ENCODE peak calls at places on chromosomes 11 and 22, in eight cellular contexts. Q is IMR-90, X is spleen, S is stomach, Z is sigmoid colon, E is K562, B is prostate gland, G is body of pancreas. N is an unnamed sample. For H3K4me1, the result is how much of the 10 kb centered on the place peaks cover.

GRCh38 chr11:79414644-79415317 is 26.0 kb downstream of the TENM4 start:
- DNase-seq in S (no peak), Q (peak), B (no peak), G (peak), Z (no peak), E (no peak), X (no peak), N (no peak)

GRCh38 chr11:38411149-38411548 is 1813.1 kb upstream of the RAG2 start:
- DNase-seq in E (peak), Q (no peak), X (no peak), S (no peak), G (no peak), B (no peak), Z (no peak), N (no peak)

GRCh38 chr11:64343740-64344133 is 3.7 kb downstream of the CCDC88B start:
- DNase-seq in X (peak), Q (no peak), E (peak), Z (no peak), S (peak), G (no peak), B (no peak), N (no peak)

GRCh38 chr11:44659641-44660040 is 67.1 kb upstream of the TSPAN18 start:
- DNase-seq in E (no peak), B (peak), Z (peak), G (no peak), X (no peak), Q (no peak), S (no peak), N (peak)

GRCh38 chr11:130762342-130763037 is 153.8 kb downstream of the SNX19 start:
- DNase-seq in X (no peak), Q (no peak), G (peak), Z (no peak), B (peak), E (no peak), S (peak), N (no peak)

GRCh38 chr11:62446091-62446490 is 27.3 kb downstream of the SCGB1A1 start:
- DNase-seq in S (no peak), X (no peak), G (no peak), E (no peak), B (peak), Q (no peak), Z (peak), N (no peak)

GRCh38 chr11:61534025-61534900 is 25.7 kb downstream of the LRRC10B start:
- DNase-seq in B (no peak), X (no peak), G (peak), E (no peak), Q (no peak), Z (no peak), S (peak), N (no peak)

GRCh38 chr22:30733081-30733680 is 38.5 kb downstream of the OSBP2 start:
- DNase-seq in G (no peak), Z (no peak), E (no peak), B (no peak), S (no peak), X (no peak), Q (peak), N (no peak)

GRCh38 chr11:45879803-45880685 is 5.4 kb upstream of the MAPK8IP1 start:
- DNase-seq in E (peak), G (no peak), S (no peak), Q (peak), B (no peak), Z (no peak), X (no peak), N (no peak)

GRCh38 chr11:35304393-35304790 is 115.0 kb downstream of the SLC1A2 start:
- DNase-seq in G (no peak), Q (peak), Z (no peak), E (no peak), X (no peak), S (no peak), B (peak), N (no peak)

GRCh38 chr22:31192513-31192912 is 19.6 kb upstream of the LIMK2 start:
- DNase-seq in B (no peak), S (no peak), G (no peak), Q (peak), X (no peak), E (no peak), Z (no peak), N (no peak)

GRCh38 chr22:44889233-44889878 is 120.4 kb downstream of the PHF21B start:
- DNase-seq in S (no peak), E (peak), X (peak), G (no peak), B (no peak), Z (no peak), Q (no peak), N (no peak)

GRCh38 chr11:78935408-78936101 is 360.9 kb upstream of the NARS2 start:
- DNase-seq in S (no peak), G (no peak), B (no peak), X (no peak), Z (no peak), Q (no peak), E (no peak), N (no peak)

GRCh38 chr11:66101055-66101454 is 31.0 kb downstream of the PACS1 start:
- DNase-seq in E (no peak), X (no peak), Q (no peak), B (no peak), S (no peak), G (no peak), Z (no peak), N (no peak)

GRCh38 chr11:66104057-66104638 is 34.1 kb downstream of the PACS1 start:
- DNase-seq in Z (no peak), X (no peak), G (no peak), Q (no peak), E (no peak), B (no peak), S (no peak), N (no peak)

DNA sequence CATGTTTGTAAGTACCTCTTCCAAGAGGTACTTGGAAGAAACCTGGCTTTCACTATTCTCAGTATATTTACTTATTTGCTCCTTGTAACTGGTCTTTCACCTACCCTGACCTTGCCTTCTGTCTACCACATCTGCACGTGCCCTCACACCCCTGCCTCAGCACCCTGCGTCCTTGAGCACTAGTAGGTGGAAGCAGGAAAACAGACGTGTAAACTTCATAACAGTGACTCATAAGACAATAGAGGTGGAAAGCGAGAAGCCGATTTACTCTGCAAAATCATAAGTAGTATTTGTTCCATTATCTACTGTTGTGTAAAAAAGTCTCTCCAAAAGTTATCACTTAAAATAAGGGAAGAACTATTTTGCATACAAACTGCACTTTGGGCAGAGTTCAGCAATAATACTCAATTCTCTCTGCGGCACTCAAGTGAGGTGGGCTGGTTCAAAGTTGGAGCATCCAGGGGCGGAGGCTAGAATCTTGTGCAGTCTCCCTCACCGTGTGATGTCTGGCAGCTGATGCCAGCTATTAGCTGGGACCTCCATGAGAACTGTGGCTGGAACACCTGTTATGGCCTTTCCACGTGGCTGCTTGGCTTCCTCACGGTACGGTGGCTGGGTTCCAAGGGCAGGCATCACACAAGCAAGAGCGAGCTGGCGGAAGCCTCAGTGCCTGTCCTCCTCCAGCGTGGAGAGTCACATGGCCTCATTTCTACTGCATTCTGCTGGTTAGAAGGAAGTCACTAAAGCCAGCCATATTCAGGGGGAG is 30.4 kb downstream of the PACS1 start:
- DNase-seq in B (peak), Q (no peak), G (peak), Z (peak), E (no peak), X (peak), S (peak), N (peak)
- TF ChIP-seq POLR2A in B (no peak), Q (no peak), G (no peak), Z (no peak), E (no peak), X (no peak), S (no peak), N (no peak)

GRCh38 chr11:2565447-2566222 is 120.8 kb downstream of the KCNQ1 start:
- DNase-seq in Q (no peak), Z (peak), S (no peak), E (no peak), G (no peak), X (no peak), B (no peak), N (peak)
- H3K4me1 ChIP-seq in Q (under half), Z (under half), S (under half), E (under half), G (under half), X (under half), B (under half), N (under half)

GRCh38 chr11:128463975-128464374 is 123.4 kb downstream of the ETS1 start:
- DNase-seq in E (no peak), X (no peak), Z (no peak), G (no peak), Q (peak), B (no peak), S (no peak), N (no peak)

GRCh38 chr11:128467041-128467440 is 120.3 kb downstream of the ETS1 start:
- DNase-seq in Q (no peak), S (no peak), G (no peak), E (no peak), B (no peak), X (no peak), Z (no peak), N (no peak)

GRCh38 chr11:128465946-128466688 is 121.2 kb downstream of the ETS1 start:
- DNase-seq in B (no peak), Z (no peak), S (no peak), X (no peak), Q (no peak), G (no peak), E (no peak), N (peak)

GRCh38 chr11:128464878-128465277 is 122.5 kb downstream of the ETS1 start:
- DNase-seq in G (no peak), S (no peak), Z (no peak), X (no peak), B (no peak), Q (no peak), E (no peak), N (no peak)

DNA sequence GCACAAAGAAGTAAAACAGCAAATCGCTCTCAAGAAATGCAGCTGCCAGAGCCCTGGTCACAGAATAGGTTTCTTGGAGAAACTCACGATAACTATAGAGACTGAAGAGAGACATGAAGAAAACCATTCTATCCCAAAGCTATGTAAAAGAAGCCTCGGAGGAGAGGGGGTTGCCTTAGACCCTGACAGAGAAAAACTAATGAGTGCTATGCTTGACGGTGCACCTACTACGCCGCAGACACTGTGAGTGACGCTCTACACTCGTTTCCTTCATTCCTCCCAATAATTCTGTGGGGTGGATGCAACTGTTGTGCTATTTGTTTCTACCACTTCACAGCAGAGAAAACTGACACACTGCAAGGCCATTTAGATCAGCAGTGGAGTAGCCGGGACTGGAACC is 121.8 kb downstream of the ETS1 start:
- DNase-seq in E (no peak), S (no peak), Q (no peak), Z (no peak), B (no peak), G (no peak), X (no peak), N (no peak)
- H3K27ac ChIP-seq in E (no peak), S (peak), Q (no peak), Z (peak), B (no peak), G (no peak), X (peak), N (peak)

DNA sequence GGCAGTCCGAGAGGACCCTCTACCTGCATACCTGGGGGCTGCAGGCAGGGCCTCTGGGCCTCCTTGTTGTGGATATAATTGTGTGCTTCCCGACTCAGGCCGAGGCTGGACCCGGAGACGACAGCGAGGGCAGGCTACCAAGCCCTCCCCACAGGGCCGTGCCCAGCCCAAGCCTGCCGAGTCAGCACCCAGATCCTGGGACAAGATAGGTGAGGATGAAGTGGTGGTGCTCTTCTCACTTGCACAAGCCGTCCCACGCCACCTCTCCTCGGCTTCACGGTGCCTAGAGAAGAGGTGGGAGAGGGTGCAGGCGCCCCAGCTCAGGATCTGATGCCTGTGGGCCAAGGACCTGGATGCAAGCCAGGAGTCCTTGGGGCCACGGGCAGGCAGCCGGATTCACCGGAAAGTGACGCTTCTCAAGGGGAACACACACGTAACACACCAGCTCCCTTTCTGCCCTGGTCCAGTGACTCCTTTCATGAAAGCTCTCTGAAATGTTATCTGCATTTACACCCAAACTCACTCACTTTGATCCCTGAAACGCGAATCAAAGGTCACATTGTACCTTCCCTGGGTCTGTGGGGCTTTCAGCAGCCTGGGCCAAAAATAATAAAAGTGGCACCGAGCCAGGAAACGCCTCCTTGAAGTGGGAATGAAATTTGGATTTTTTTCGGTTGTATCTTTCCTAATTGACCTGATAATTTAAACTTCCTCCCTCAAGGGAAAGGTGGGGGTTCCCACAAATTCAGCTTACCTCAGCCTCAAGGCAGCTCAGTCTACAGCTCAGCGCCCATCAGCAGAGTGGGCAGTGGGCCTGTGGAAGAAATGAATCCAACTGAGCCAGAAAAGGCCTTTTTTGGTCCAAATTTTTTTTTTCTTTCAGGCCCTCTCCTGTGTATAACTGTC is 1.1 kb upstream of the GNB1L start:
- DNase-seq in Q (peak), Z (peak), E (peak), S (peak), B (no peak), X (peak), G (peak), N (peak)
- TF ChIP-seq POLR2A in Q (no peak), Z (no peak), E (no peak), S (no peak), B (no peak), X (no peak), G (no peak), N (peak)

DNA sequence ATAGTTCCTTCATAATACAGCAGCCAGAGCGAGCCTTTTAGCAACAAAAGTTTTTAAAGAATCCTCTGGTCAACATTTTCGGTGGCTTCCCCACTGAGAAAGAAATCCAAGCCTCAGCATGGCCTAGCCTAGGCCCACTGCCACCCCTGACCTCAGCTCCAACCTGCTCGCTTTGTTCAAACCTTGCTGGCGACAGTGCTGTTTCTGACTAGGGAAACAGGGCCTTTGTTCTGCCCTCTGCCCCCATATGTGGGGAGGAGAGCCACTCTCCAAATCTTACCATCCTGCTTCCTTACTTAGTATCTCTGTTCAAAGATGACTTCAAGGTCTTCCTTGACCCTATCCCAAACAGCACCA is 95.8 kb downstream of the CCDC83 start:
- DNase-seq in Q (no peak), S (no peak), B (no peak), G (no peak), E (no peak), Z (no peak), X (no peak), N (no peak)
- H3K4me1 ChIP-seq in Q (under half), S (under half), B (under half), G (under half), E (under half), Z (under half), X (under half), N (under half)

DNA sequence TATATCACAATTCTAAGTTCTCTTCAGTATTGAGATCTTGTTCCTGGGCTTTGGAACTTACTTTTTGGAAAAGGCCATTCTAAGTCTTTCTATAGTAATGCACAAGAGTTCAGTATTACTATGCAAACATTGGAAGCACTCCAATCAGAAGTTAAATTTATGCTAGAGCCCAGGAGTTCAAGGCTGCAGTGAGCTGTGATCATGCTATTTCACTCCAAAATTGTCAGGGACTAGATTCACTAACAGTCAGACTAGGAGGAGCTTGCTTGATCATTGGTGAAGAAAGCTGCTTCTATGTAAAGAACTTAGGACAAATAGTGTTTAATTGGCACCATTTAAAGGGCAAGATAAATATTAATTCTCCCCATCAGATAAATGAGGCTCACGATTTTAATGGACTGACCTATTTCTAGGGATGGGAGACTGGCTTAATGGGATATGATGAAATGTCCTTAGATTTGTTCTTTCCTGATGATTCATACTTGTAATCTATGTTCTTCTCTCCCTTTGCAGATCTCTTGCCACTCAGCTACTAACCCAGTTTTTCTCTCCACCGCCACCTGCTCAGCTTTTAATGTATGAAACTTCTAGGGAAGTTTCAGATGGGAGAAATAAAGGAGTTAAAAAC is 32.6 kb upstream of the TMEM123 start:
- DNase-seq in Q (peak), X (no peak), B (no peak), S (no peak), G (no peak), Z (no peak), E (no peak), N (no peak)
- H3K27ac ChIP-seq in Q (no peak), X (no peak), B (no peak), S (no peak), G (no peak), Z (no peak), E (no peak), N (no peak)

DNA sequence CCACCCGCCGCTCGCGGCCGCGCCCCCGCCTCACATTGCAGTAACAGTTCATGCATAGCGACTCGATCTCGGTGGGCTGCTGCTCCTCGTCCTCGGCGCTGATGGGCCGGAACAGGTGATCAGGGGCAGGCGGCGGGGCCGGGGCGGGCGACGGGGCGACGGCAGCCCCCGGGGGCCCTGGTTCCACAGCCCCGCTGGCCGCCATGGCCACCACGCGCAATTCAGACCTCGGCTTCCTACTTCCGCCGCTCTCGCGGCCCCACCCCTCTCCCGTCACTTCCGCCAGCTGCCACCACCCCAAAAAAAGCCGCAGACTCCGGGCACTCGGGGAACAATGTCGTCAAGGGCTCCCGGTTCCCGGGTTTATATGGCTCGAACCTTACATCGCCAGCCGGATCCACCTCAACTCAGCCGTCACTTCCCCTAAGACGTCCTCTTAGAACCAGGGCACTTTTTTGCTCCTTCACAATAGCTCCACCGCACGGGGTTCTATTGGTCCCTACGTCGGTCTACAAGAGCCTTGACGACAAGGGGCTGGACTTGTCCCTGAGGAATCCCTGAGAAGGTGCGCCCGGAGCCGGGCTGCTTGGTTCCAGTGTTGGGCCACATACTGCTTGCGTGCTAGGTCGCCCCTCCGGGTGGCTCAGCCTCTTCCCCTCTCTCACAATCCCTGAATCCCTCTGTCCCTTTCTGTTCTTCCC is at the start of gene ZPR1:
- DNase-seq in Z (peak), Q (peak), X (peak), G (peak), B (peak), S (peak), E (peak), N (peak)
- TF ChIP-seq POLR2A in Z (peak), Q (peak), X (no peak), G (peak), B (peak), S (no peak), E (peak), N (no peak)

N was measured in heart left ventricle.